ENCODE peak calls at places on chromosomes 1 and 21, in five cellular contexts. C is GF-D8; Q is stimulated activated CD8-positive, alpha-beta memory T cell treated with anti-CD3 and anti-CD28 coated beads, Interleukin-12 subunit alpha, Interleukin-12 subunit beta, amount 100 ng/mL, for 4 hours; D is fibroblast of pulmonary artery; A is GM12878. L is an unnamed sample.

GRCh38 chr1:229717774-229718173 is 91.7 kb downstream of the URB2 start:
- DNase-seq in C (no peak), Q (no peak), D (no peak), A (no peak), L (no peak)

GRCh38 chr1:237327061-237327460 is 285.1 kb downstream of the RYR2 start:
- DNase-seq in C (no peak), Q (no peak), D (no peak), A (no peak), L (no peak)

GRCh38 chr1:153652795-153653507 is 5.6 kb upstream of the SNAPIN start:
- DNase-seq in C (no peak), Q (no peak), D (peak), A (no peak), L (no peak)

GRCh38 chr1:53328490-53329182 is 766 bp upstream of the LRP8 start:
- DNase-seq in C (no peak), Q (no peak), D (no peak), A (no peak), L (no peak)

GRCh38 chr21:34354836-34355235 is 9.0 kb upstream of the KCNE2 start:
- DNase-seq in C (no peak), Q (no peak), D (no peak), A (no peak), L (no peak)

GRCh38 chr1:27668808-27669723 is 2.9 kb downstream of the IFI6 start:
- DNase-seq in C (peak), Q (peak), D (peak), A (no peak), L (peak)

GRCh38 chr1:53465023-53465957 is 6.1 kb downstream of the DMRTB1 start:
- DNase-seq in C (no peak), Q (no peak), D (no peak), A (no peak), L (no peak)

GRCh38 chr1:227300682-227301081 is 17.6 kb downstream of the CDC42BPA start:
- DNase-seq in C (no peak), Q (no peak), D (no peak), A (no peak), L (no peak)

GRCh38 chr1:213761845-213762407 is 225.8 kb upstream of the PROX1 start:
- DNase-seq in C (no peak), Q (no peak), D (no peak), A (no peak), L (peak)

GRCh38 chr1:29428997-29429396 is 192.7 kb downstream of the PTPRU start:
- DNase-seq in C (no peak), Q (no peak), D (no peak), A (no peak), L (no peak)

GRCh38 chr21:39175154-39175553 is 8.1 kb downstream of the PSMG1 start:
- DNase-seq in C (no peak), Q (no peak), D (peak), A (no peak), L (no peak)

GRCh38 chr1:28833396-28833795 is 21.4 kb downstream of the OPRD1 start:
- DNase-seq in C (no peak), Q (no peak), D (no peak), A (no peak), L (no peak)

GRCh38 chr1:10816743-10817369 is 20.4 kb upstream of the CASZ1 start:
- DNase-seq in C (no peak), Q (no peak), D (no peak), A (no peak), L (no peak)

L was measured in T-helper 22 cell.